ENCODE peak calls at places on chromosome 7, in five cellular contexts. H, K, A, U and X are unnamed samples.

GRCh38 chr7:102898532-102898859 is 14.3 kb upstream of the LRRC17 start:
- ATAC-seq in H (no peak), K (peak; percentile 23), A (no peak), U (no peak), X (no peak)

GRCh38 chr7:71650653-71651337 is 518.9 kb downstream of the GALNT17 start:
- ATAC-seq in H (no peak), K (no peak), A (no peak), U (no peak), X (no peak)

GRCh38 chr7:29977926-29978652 is 11.5 kb downstream of the SCRN1 start:
- ATAC-seq in H (peak; percentile 89), K (no peak), A (peak; percentile 37), U (peak; percentile 96), X (no peak)

GRCh38 chr7:107065929-107066247 is 21.4 kb downstream of the PRKAR2B start:
- ATAC-seq in H (no peak), K (no peak), A (no peak), U (peak; percentile 16), X (peak; percentile 46)

GRCh38 chr7:127532736-127533135 is 52.7 kb downstream of the GCC1 start:
- ATAC-seq in H (no peak), K (no peak), A (no peak), U (no peak), X (no peak)

GRCh38 chr7:149729983-149730801 is 43.2 kb downstream of the ZNF467 start:
- ATAC-seq in H (no peak), K (no peak), A (no peak), U (no peak), X (no peak)

GRCh38 chr7:142771353-142771723 is 568 bp downstream of the PRSS2 start:
- ATAC-seq in H (no peak), K (no peak), A (peak; percentile 89), U (no peak), X (no peak)

GRCh38 chr7:41058986-41059741 is 643.7 kb downstream of the INHBA start:
- ATAC-seq in H (no peak), K (peak; percentile 16), A (no peak), U (no peak), X (no peak)

GRCh38 chr7:121032645-121033460 is 44.3 kb downstream of the CPED1 start:
- ATAC-seq in H (no peak), K (no peak), A (no peak), U (peak; percentile 57), X (no peak)

GRCh38 chr7:98354052-98354451 is 46.8 kb downstream of the BAIAP2L1 start:
- ATAC-seq in H (no peak), K (no peak), A (no peak), U (no peak), X (no peak)

GRCh38 chr7:128738570-128739047 is 550 bp upstream of the CALU start:
- ATAC-seq in H (peak; percentile 46), K (peak; percentile 70), A (peak; percentile 34), U (peak; percentile 29), X (peak; percentile 39)

GRCh38 chr7:70479153-70480021 is 652.6 kb upstream of the GALNT17 start:
- ATAC-seq in H (no peak), K (no peak), A (no peak), U (no peak), X (no peak)

GRCh38 chr7:64182036-64182790 is 24.8 kb upstream of the ZNF735 start:
- ATAC-seq in H (no peak), K (peak; percentile 14), A (no peak), U (no peak), X (no peak)

GRCh38 chr7:21352540-21353387 is 75.1 kb upstream of the SP4 start:
- ATAC-seq in H (no peak), K (peak; percentile 80), A (peak; percentile 86), U (peak; percentile 9), X (no peak)

GRCh38 chr7:1101580-1102431 is 13.9 kb downstream of the GPER1 start:
- ATAC-seq in H (peak; percentile 70), K (no peak), A (no peak), U (no peak), X (no peak)

GRCh38 chr7:25260862-25261454 is 32.7 kb upstream of the NPVF start:
- ATAC-seq in H (no peak), K (peak; percentile 72), A (peak; percentile 76), U (no peak), X (no peak)

GRCh38 chr7:110309941-110310340 is 781.0 kb upstream of the LRRN3 start:
- ATAC-seq in H (no peak), K (no peak), A (no peak), U (no peak), X (no peak)

GRCh38 chr7:158910254-158911053 is 54.1 kb downstream of the DYNC2I1 start:
- ATAC-seq in H (no peak), K (peak; percentile 38), A (no peak), U (peak; percentile 83), X (peak; percentile 19)

GRCh38 chr7:150514748-150515222 is at the start of gene GIMAP7:
- ATAC-seq in H (peak; percentile 69), K (peak; percentile 55), A (peak; percentile 85), U (no peak), X (no peak)

GRCh38 chr7:96337519-96337918 is 15.6 kb upstream of the SLC25A13 start:
- ATAC-seq in H (no peak), K (no peak), A (no peak), U (no peak), X (peak; percentile 48)

GRCh38 chr7:105354383-105354782 is 34.3 kb downstream of the SRPK2 start:
- ATAC-seq in H (no peak), K (no peak), A (peak; percentile 38), U (peak; percentile 27), X (no peak)

GRCh38 chr7:89966100-89966499 is 188.2 kb upstream of the STEAP1 start:
- ATAC-seq in H (no peak), K (no peak), A (no peak), U (no peak), X (no peak)

GRCh38 chr7:154986200-154986599 is 16.7 kb downstream of the PAXIP1 start:
- ATAC-seq in H (no peak), K (no peak), A (no peak), U (peak; percentile 38), X (no peak)

GRCh38 chr7:4689151-4689550 is 7.1 kb downstream of the FOXK1 start:
- ATAC-seq in H (no peak), K (no peak), A (peak; percentile 62), U (no peak), X (no peak)

GRCh38 chr7:137933270-137934017 is 68.4 kb downstream of the CREB3L2 start:
- ATAC-seq in H (no peak), K (peak; percentile 70), A (no peak), U (peak; percentile 73), X (peak; percentile 67)

GRCh38 chr7:123329988-123330643 is 130.3 kb upstream of the SLC13A1 start:
- ATAC-seq in H (no peak), K (no peak), A (no peak), U (no peak), X (no peak)

GRCh38 chr7:36138209-36138608 is 14.8 kb upstream of the EEPD1 start:
- ATAC-seq in H (no peak), K (no peak), A (no peak), U (no peak), X (no peak)

GRCh38 chr7:80216996-80217842 is 82.6 kb downstream of the GNAI1 start:
- ATAC-seq in H (no peak), K (no peak), A (no peak), U (no peak), X (no peak)

GRCh38 chr7:98398567-98399372 is 2.1 kb downstream of the BAIAP2L1 start:
- ATAC-seq in H (no peak), K (no peak), A (no peak), U (peak; percentile 33), X (no peak)

GRCh38 chr7:13024323-13024722 is 336.9 kb downstream of the ARL4A start:
- ATAC-seq in H (no peak), K (no peak), A (no peak), U (no peak), X (peak; percentile 34)

GRCh38 chr7:144391014-144391413 is 12.5 kb downstream of the NOBOX start:
- ATAC-seq in H (no peak), K (no peak), A (no peak), U (no peak), X (no peak)

GRCh38 chr7:157560710-157561522 is 224.1 kb downstream of the DNAJB6 start:
- ATAC-seq in H (no peak), K (no peak), A (no peak), U (no peak), X (no peak)

GRCh38 chr7:92192326-92192725 is 13.4 kb upstream of the LRRD1 start:
- ATAC-seq in H (no peak), K (no peak), A (no peak), U (no peak), X (no peak)

DNA sequence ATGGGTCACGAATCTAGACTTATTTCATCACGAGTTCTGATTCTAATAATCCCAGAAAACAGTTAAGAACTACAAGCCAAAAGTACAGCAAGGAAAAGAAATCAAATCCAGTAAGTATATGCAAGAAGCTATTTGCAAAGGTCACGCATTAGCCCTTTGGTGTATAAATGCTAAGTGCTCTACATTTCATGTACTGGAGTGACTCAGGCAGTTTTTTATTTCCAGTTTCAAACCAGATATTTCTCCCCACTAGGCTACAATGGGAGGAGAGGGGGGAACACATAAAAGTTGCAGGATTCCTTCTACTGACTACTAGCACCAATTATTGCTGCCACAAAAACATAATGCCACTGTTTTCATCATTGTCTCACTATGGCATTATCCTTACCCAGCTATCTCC is 148.0 kb downstream of the NRCAM start:
- ATAC-seq in H (no peak), K (no peak), A (peak; percentile 20), U (no peak), X (no peak)
- H3K27ac ChIP-seq in H (no peak overlapping the region), K (no peak overlapping the region), A (no peak overlapping the region), U (no peak overlapping the region), X (no peak overlapping the region)

DNA sequence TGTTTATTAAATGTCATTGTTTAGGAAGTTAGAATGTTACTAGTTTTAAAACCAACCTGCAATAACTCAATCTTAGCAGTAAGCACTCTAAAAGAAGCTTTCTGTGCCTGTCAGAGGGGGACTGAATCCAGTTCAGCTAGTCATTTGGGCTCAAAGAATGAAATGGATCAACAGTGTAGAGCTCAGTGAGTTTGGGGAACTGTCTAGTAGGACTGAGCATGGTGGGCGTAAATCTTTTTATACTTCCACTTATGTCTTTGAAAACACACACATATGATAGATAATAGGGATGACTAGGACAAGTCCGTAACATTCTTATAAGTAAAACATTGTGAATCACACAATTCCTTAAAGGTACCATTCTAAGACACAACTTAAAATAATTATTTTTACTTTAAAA is 11.5 kb downstream of the GSAP start:
- ATAC-seq in H (no peak), K (peak; percentile 25), A (no peak), U (no peak), X (no peak)
- TF ChIP-seq EP300 in H (no peak), K (no peak), A (no peak), U (no peak), X (no peak)

GRCh38 chr7:50534690-50535290 is 30.4 kb downstream of the DDC start:
- ATAC-seq in H (peak; percentile 86), K (peak; percentile 41), A (no peak), U (peak; percentile 95), X (no peak)
- TF ChIP-seq POLR2AphosphoS5 in H (no peak), K (no peak), A (no peak), U (peak; percentile 18), X (peak; percentile 40)

DNA sequence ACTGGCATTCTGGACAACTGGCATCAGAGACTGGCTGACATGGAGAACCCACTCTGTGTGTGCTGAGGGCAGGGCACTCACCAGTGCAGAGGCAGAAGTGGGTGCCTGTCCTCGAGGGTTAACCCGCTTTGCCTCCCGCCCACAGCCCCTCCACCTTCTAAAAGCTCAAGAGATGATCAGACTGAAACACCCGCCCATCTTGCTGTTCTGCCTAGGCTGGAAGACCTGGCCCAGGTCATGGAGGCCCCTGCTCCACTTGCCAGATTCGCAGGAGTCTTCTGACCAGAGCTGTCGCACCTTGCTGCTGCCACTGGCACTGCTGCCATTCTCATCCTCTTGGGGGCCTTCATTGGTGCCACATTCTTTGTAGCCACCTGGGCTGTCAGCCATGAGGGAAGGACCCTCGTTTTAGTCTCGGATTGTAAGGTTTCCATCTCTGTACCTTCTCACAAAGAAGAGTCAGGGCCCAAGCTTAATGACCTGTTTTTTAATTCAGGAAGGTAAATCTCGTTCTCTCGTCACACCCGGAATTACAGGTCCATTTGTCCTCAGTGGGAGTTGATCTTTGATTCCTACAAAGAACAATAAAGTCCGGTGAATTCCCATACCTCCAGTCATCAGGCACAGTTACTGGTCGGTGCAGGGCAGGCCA is 1.9 kb downstream of the CYREN start:
- ATAC-seq in H (no peak), K (no peak), A (no peak), U (no peak), X (no peak)
- H3K27ac ChIP-seq in H (peak overlapping the region; percentile 87), K (peak overlapping the region; percentile 98), A (peak overlapping the region; percentile 96), U (no peak overlapping the region), X (no peak overlapping the region)